ENCODE peak calls at places on chromosome 13, in nine cellular contexts. C is breast epithelium, V is spleen, W is suprapubic skin, F is prostate gland, M is transverse colon, J is SK-N-SH, P is HCT116, Y is stomach. L is an unnamed sample.

GRCh38 chr13:79874396-79875360 is 393.7 kb downstream of the NDFIP2 start:
- DNase-seq in M (no peak), F (no peak), Y (no peak), W (no peak), P (no peak), V (no peak), J (no peak), C (no peak), L (no peak)

GRCh38 chr13:24083722-24084421 is 76.6 kb upstream of the SPATA13 start:
- DNase-seq in F (no peak), V (no peak), M (no peak), Y (no peak), C (no peak), P (no peak), W (no peak), J (peak; percentile 24), L (no peak)

GRCh38 chr13:55566334-55566733 is 1574.4 kb upstream of the PRR20A start:
- DNase-seq in P (no peak), Y (no peak), W (no peak), M (no peak), V (no peak), F (no peak), J (no peak), C (no peak), L (no peak)

GRCh38 chr13:83449666-83450395 is 432.4 kb downstream of the SLITRK1 start:
- DNase-seq in C (no peak), V (no peak), M (no peak), J (no peak), F (no peak), W (no peak), P (no peak), Y (no peak), L (no peak)

GRCh38 chr13:39132286-39132685 is 94.0 kb downstream of the NHLRC3 start:
- DNase-seq in F (no peak), J (no peak), C (no peak), P (no peak), M (no peak), V (no peak), Y (no peak), W (no peak), L (no peak)

GRCh38 chr13:64273780-64274179 is 2858.1 kb upstream of the PCDH20 start:
- DNase-seq in J (no peak), P (no peak), F (no peak), C (no peak), Y (no peak), M (no peak), W (no peak), V (no peak), L (no peak)

GRCh38 chr13:107809125-107809524 is 406.2 kb downstream of the LIG4 start:
- DNase-seq in Y (no peak), C (no peak), J (no peak), M (no peak), W (no peak), P (no peak), F (no peak), V (no peak), L (no peak)

GRCh38 chr13:23986619-23987018 is 89.3 kb upstream of the C1QTNF9B start:
- DNase-seq in W (no peak), C (no peak), F (no peak), J (no peak), Y (no peak), M (no peak), V (no peak), P (no peak), L (no peak)

GRCh38 chr13:49569993-49570689 is 15.2 kb downstream of the RCBTB1 start:
- DNase-seq in M (no peak), J (peak; percentile 31), Y (no peak), P (no peak), W (no peak), C (no peak), V (no peak), F (no peak), L (no peak)

GRCh38 chr13:63979951-63980350 is 2564.3 kb upstream of the PCDH20 start:
- DNase-seq in F (no peak), V (no peak), P (no peak), W (no peak), M (no peak), C (no peak), J (no peak), Y (no peak), L (no peak)

GRCh38 chr13:84737671-84738070 is 855.4 kb upstream of the SLITRK1 start:
- DNase-seq in J (no peak), F (no peak), C (no peak), M (no peak), Y (no peak), V (no peak), P (no peak), W (no peak), L (no peak)

GRCh38 chr13:59452189-59452588 is 711.5 kb downstream of the DIAPH3 start:
- DNase-seq in J (no peak), Y (no peak), C (no peak), V (no peak), M (no peak), P (no peak), F (no peak), W (no peak), L (no peak)

DNA sequence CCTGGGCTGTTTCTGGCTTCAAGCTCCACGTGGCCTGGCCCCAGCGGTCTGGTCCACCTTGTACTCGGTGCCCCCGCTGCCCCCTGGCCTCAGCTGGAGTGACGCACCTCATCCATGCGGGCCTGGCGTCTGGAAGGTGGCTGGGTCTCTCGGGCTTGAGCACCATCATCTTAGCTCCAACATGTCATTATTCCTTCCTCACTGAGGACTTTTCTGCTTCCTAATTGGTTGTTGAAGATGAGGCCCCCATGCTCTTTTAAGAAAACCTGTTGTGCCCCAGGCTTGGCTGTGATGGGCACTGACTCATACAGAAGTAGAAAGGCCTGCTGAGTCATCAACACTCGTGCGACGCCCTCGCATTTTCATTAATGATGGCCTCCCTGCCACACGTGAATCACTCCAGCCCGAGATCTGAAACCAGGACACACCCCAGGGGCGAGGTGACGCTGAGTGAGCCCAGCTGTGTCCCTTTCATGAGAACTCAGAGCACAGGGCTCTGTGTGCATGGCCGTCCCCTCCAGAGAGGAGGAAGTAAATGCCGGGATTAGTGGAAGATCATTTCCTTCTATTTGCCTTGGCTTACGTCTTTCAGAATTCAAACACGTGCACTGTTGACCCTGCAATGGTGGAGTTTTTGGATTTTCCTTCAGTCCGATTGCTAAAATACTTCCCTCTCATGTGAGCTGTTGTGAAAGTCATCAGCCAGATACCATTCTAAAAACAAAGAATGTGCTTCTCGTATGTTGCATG is 14.0 kb upstream of the GJA3 start:
- DNase-seq in Y (peak; percentile 89), J (no peak), W (peak; percentile 93), C (peak; percentile 64), F (peak; percentile 44), M (peak; percentile 85), V (no peak), P (peak; percentile 90), L (no peak)
- TF ChIP-seq POLR2AphosphoS5 in Y (peak; percentile 90), J (no peak), W (peak; percentile 79), C (peak; percentile 49), F (peak; percentile 57), M (no peak), V (peak; percentile 24), P (peak; percentile 41), L (peak; percentile 75)

DNA sequence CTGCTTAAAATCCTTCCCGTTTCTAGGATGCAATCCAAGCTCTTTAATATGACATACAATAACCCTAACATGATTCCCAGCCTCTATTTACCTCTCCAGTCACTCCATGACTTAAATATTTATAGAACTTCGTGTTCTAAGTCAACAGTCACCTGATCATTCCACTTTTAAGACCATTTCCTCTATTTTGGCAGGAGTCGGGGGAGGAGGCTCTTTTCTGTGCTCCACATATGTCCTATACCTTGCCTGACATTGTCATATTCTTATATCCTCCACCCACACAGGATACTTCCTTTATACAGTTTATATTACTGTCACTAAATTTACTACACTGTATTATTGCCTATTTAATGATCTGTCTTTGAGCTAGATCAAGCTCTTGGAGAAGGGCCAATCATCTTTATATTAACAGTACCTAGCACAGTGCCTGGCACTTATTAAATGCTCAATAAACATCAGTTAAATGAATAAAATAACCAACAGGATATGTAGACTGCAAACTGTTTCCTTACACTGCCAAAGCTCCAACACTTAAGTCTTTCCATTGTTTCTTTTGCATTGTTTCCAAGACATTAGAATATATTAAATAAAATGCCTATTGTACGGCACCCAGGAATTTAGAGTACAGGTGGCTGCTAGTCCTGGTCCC is 2.7 kb downstream of the ARGLU1 start:
- DNase-seq in J (no peak), Y (no peak), W (no peak), F (no peak), P (no peak), C (no peak), M (no peak), V (no peak), L (no peak)
- H3K27ac ChIP-seq in J (no peak overlapping the region), Y (no peak overlapping the region), W (no peak overlapping the region), F (peak overlapping the region; percentile 8), P (no peak overlapping the region), C (no peak overlapping the region), M (peak overlapping the region; percentile 17), V (no peak overlapping the region), L (peak overlapping the region; percentile 24)

DNA sequence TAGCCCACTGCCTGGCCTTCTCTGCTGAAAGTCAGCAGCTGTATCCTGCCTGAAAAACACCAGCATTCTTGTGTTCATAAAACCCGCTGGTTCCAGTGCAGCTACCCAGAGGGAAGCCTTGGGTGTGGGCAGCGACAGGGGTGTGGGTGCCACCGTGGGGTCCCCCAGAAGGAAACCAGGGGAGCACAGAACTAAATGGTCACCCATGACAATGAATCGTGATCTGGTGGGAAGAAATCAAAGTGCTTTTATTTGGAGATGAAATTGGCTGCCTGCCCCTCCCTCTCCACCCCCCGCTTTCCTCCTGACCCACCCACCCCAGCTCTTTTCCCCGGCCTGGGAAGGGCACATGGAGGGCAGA is 13.7 kb downstream of the RASA3 start:
- DNase-seq in F (no peak), Y (no peak), P (no peak), J (peak; percentile 43), W (no peak), V (peak; percentile 56), M (no peak), C (no peak), L (no peak)
- H3K4me1 ChIP-seq in F (peaks cover 4% of the 10 kb centered on the region), Y (peaks cover 20% of the 10 kb centered on the region), P (peaks cover 4% of the 10 kb centered on the region), J (peaks cover 37% of the 10 kb centered on the region), W (peaks cover 25% of the 10 kb centered on the region), V (peaks cover 79% of the 10 kb centered on the region), M (peaks cover 52% of the 10 kb centered on the region), C (no peaks in the 10 kb centered on the region), L (peaks cover 55% of the 10 kb centered on the region)

GRCh38 chr13:109148243-109148642 is 518.8 kb downstream of the MYO16 start:
- DNase-seq in P (no peak), J (no peak), C (no peak), V (no peak), M (no peak), Y (no peak), W (no peak), F (no peak), L (no peak)

GRCh38 chr13:109146393-109146792 is 517.0 kb downstream of the MYO16 start:
- DNase-seq in J (no peak), C (no peak), P (no peak), W (no peak), M (no peak), F (no peak), Y (no peak), V (no peak), L (no peak)

GRCh38 chr13:109144693-109145437 is 515.5 kb downstream of the MYO16 start:
- DNase-seq in M (no peak), J (no peak), W (no peak), C (no peak), F (no peak), V (no peak), Y (no peak), P (no peak), L (no peak)

GRCh38 chr13:109145631-109146030 is 516.2 kb downstream of the MYO16 start:
- DNase-seq in J (peak; percentile 79), M (peak; percentile 30), Y (peak; percentile 55), F (no peak), W (no peak), C (no peak), V (no peak), P (peak; percentile 58), L (no peak)

GRCh38 chr13:109146912-109147624 is 517.7 kb downstream of the MYO16 start:
- DNase-seq in V (no peak), M (no peak), C (no peak), J (peak; percentile 45), F (no peak), W (no peak), Y (no peak), P (peak; percentile 67), L (no peak)
- TF ChIP-seq POLR2AphosphoS5 in V (no peak), M (peak; percentile 28), C (no peak), J (peak; percentile 84), F (no peak), W (no peak), Y (peak; percentile 4), P (no peak), L (no peak)